ENCODE peak calls at places on chromosomes 12 and 14, in six cellular contexts. U, V, D, F, K and Y are unnamed samples.
A peak's percentile ranks its signal among the peaks of the same experiment; 100 is the strongest.

GRCh38 chr12:67721216-67721615 is 72.7 kb downstream of the DYRK2 start:
- DNase-seq in D (no peak), V (no peak), K (peak; percentile 56), U (no peak), F (no peak), Y (no peak)

GRCh38 chr12:50764861-50765324 is 992 bp downstream of the ATF1 start:
- DNase-seq in V (no peak), F (no peak), U (no peak), D (no peak), K (peak; percentile 45), Y (peak; percentile 74)

GRCh38 chr14:42004321-42004720 is 397.6 kb downstream of the LRFN5 start:
- DNase-seq in D (no peak), K (no peak), F (no peak), V (no peak), U (no peak), Y (no peak)

GRCh38 chr12:45547822-45548221 is 181.7 kb upstream of the ARID2 start:
- DNase-seq in V (no peak), F (no peak), K (no peak), U (no peak), D (no peak), Y (no peak)

GRCh38 chr14:51938137-51938536 is 51.2 kb upstream of the RTRAF start:
- DNase-seq in D (no peak), U (no peak), K (no peak), F (no peak), V (no peak), Y (no peak)

GRCh38 chr12:47361389-47362031 is 281.8 kb upstream of the AMIGO2 start:
- DNase-seq in K (no peak), F (no peak), U (no peak), D (peak; percentile 26), V (no peak), Y (no peak)

GRCh38 chr14:31441273-31442110 is 15.8 kb downstream of the DTD2 start:
- DNase-seq in U (no peak), D (no peak), K (no peak), V (no peak), F (no peak), Y (no peak)

GRCh38 chr12:44334347-44334746 is 498.5 kb downstream of the TMEM117 start:
- DNase-seq in D (no peak), K (no peak), U (no peak), F (no peak), V (no peak), Y (no peak)

GRCh38 chr14:104634031-104634760 is 29.6 kb upstream of the TMEM179 start:
- DNase-seq in D (no peak), V (no peak), U (no peak), K (no peak), F (no peak), Y (peak; percentile 53)

GRCh38 chr12:54392485-54393349 is 8.2 kb upstream of the ZNF385A start:
- DNase-seq in U (no peak), K (no peak), V (no peak), F (no peak), D (no peak), Y (no peak)

GRCh38 chr12:21989819-21990412 is 48.7 kb upstream of the ABCC9 start:
- DNase-seq in F (no peak), U (no peak), K (no peak), D (no peak), V (no peak), Y (no peak)

GRCh38 chr14:82999802-83000201 is 1466.1 kb upstream of the SEL1L start:
- DNase-seq in K (no peak), V (no peak), U (peak; percentile 10), D (no peak), F (no peak), Y (no peak)

GRCh38 chr12:114209852-114210251 is 196.1 kb downstream of the TBX5 start:
- DNase-seq in U (no peak), D (no peak), F (no peak), K (no peak), V (no peak), Y (no peak)

GRCh38 chr12:132172619-132173018 is 28.4 kb downstream of the NOC4L start:
- DNase-seq in F (peak; percentile 56), D (no peak), U (no peak), V (no peak), K (no peak), Y (no peak)

GRCh38 chr12:17975239-17975638 is 114.8 kb downstream of the RERGL start:
- DNase-seq in F (no peak), K (no peak), D (no peak), U (no peak), V (no peak), Y (no peak)

GRCh38 chr14:103856105-103856504 is 8.7 kb upstream of the PPP1R13B start:
- DNase-seq in K (no peak), F (no peak), V (no peak), U (no peak), D (no peak), Y (no peak)

DNA sequence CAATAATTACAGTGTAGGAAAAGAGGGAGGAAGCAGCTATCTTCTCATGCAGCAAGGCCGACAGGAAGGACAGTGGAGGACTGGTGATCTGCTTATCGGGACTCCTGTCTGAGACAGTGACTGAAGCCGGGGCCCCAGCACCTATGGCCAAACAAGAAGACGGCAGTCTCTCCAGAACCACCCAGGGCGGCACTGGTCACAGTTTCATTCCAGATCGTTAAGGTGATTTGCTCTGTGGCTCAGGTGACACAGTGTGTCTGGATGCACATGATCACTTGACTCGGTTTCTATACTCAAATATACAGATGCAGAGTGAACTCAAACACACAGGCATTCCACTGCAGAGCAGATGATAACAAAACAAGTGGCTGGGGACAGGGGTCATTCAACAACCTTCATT is 52.1 kb upstream of the CORO1C start:
- DNase-seq in F (no peak), U (no peak), V (no peak), K (no peak), D (no peak), Y (no peak)
- H3K27me3 ChIP-seq in F (no peaks in the 10 kb centered on the region), U (no peaks in the 10 kb centered on the region), V (no peaks in the 10 kb centered on the region), K (no peaks in the 10 kb centered on the region), D (no peaks in the 10 kb centered on the region), Y (no peaks in the 10 kb centered on the region)

GRCh38 chr14:74362361-74362915 is 14.2 kb downstream of the VRTN start:
- DNase-seq in F (peak; percentile 90), D (no peak), U (peak; percentile 34), V (peak; percentile 88), K (peak; percentile 85), Y (peak; percentile 88)
- H3K27me3 ChIP-seq in F (no peaks in the 10 kb centered on the region), D (peaks cover 1% of the 10 kb centered on the region), U (peaks cover 38% of the 10 kb centered on the region), V (peaks cover 26% of the 10 kb centered on the region), K (no peaks in the 10 kb centered on the region), Y (no peaks in the 10 kb centered on the region)

GRCh38 chr12:58668831-58669230 is 251.5 kb downstream of the LRIG3 start:
- DNase-seq in U (no peak), F (no peak), K (no peak), V (no peak), D (no peak), Y (no peak)
- H3K27me3 ChIP-seq in U (no peaks in the 10 kb centered on the region), F (no peaks in the 10 kb centered on the region), K (no peaks in the 10 kb centered on the region), V (no peaks in the 10 kb centered on the region), D (no peaks in the 10 kb centered on the region), Y (no peaks in the 10 kb centered on the region)

DNA sequence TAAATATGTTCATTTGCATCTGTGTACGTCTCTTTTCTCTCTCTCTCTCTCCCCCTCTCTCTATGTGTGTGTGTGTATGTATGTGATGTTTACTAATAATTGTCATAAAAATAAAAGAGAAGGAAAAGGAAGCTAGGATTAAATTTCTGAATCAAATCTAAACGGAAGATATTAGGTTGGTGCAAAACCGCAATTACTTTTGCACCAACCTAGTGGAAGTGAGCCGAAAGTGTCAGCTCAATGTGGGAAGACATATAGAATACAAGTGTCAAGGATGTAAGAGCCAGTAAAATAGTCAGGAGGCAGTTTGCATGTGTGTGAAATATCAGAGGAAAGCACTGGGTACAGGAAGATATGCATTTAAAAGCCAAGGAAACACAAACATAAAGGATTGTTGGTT is 18.5 kb upstream of the OR4K17 start:
- DNase-seq in K (no peak), V (no peak), F (no peak), U (no peak), D (no peak), Y (no peak)
- H3K27me3 ChIP-seq in K (no peaks in the 10 kb centered on the region), V (no peaks in the 10 kb centered on the region), F (no peaks in the 10 kb centered on the region), U (no peaks in the 10 kb centered on the region), D (no peaks in the 10 kb centered on the region), Y (no peaks in the 10 kb centered on the region)

GRCh38 chr14:64500088-64500487 is 3.5 kb downstream of the ZBTB25 start:
- DNase-seq in U (no peak), F (no peak), V (no peak), K (no peak), D (no peak), Y (no peak)

GRCh38 chr14:64503184-64503433 is 529 bp downstream of the ZBTB25 start:
- DNase-seq in U (no peak), F (no peak), V (no peak), K (no peak), D (no peak), Y (peak; percentile 75)

GRCh38 chr14:64502476-64503183 is 1.0 kb downstream of the ZBTB25 start:
- DNase-seq in D (no peak), U (no peak), V (no peak), K (no peak), F (no peak), Y (peak; percentile 69)

GRCh38 chr14:64503434-64504309 is at the start of gene ZBTB25:
- DNase-seq in U (peak; percentile 78), V (peak; percentile 95), F (peak; percentile 97), D (peak; percentile 100), K (peak; percentile 89), Y (peak; percentile 96)

GRCh38 chr14:64501326-64502171 is 2.1 kb downstream of the ZBTB25 start:
- DNase-seq in F (peak; percentile 66), U (no peak), V (peak; percentile 89), D (no peak), K (peak; percentile 45), Y (peak; percentile 92)
- H3K27me3 ChIP-seq in F (no peaks in the 10 kb centered on the region), U (no peaks in the 10 kb centered on the region), V (no peaks in the 10 kb centered on the region), D (no peaks in the 10 kb centered on the region), K (no peaks in the 10 kb centered on the region), Y (no peaks in the 10 kb centered on the region)

GRCh38 chr12:1176191-1176590 is 185.2 kb downstream of the ERC1 start:
- DNase-seq in U (no peak), K (no peak), V (no peak), F (no peak), D (no peak), Y (no peak)
- H3K27me3 ChIP-seq in U (no peaks in the 10 kb centered on the region), K (no peaks in the 10 kb centered on the region), V (no peaks in the 10 kb centered on the region), F (no peaks in the 10 kb centered on the region), D (no peaks in the 10 kb centered on the region), Y (no peaks in the 10 kb centered on the region)